ENCODE peak calls at places on chromosomes 1 and 21, in four cellular contexts. One of them, this sample, is unnamed.
A peak's percentile ranks its signal among the peaks of the same experiment; 100 is the strongest.

GRCh38 chr21:45876381-45877159 is 105.0 kb upstream of the COL6A1 start:
- DNase-seq in foreskin fibroblast: peak; percentile 32
- DNase-seq in left lung: peak; percentile 77
- DNase-seq in fibroblast of mammary gland: no peak
- DNase-seq in this sample: no peak

GRCh38 chr1:180157576-180158057 is 2.9 kb downstream of the QSOX1 start:
- DNase-seq in left lung: no peak
- DNase-seq in foreskin fibroblast: no peak
- DNase-seq in fibroblast of mammary gland: no peak
- DNase-seq in this sample: no peak

GRCh38 chr21:39869141-39869818 is 2.0 kb downstream of the PCP4 start:
- DNase-seq in left lung: no peak
- DNase-seq in foreskin fibroblast: no peak
- DNase-seq in fibroblast of mammary gland: no peak
- DNase-seq in this sample: no peak

GRCh38 chr21:20570824-20571232 is 427.4 kb upstream of the NCAM2 start:
- DNase-seq in foreskin fibroblast: no peak
- DNase-seq in left lung: no peak
- DNase-seq in fibroblast of mammary gland: no peak
- DNase-seq in this sample: no peak

GRCh38 chr1:181479137-181479745 is 4.1 kb upstream of the CACNA1E start:
- DNase-seq in foreskin fibroblast: peak; percentile 76
- DNase-seq in left lung: no peak
- DNase-seq in fibroblast of mammary gland: peak; percentile 81
- DNase-seq in this sample: no peak

GRCh38 chr1:182713939-182714338 is 29.6 kb upstream of the RGS8 start:
- DNase-seq in fibroblast of mammary gland: no peak
- DNase-seq in left lung: no peak
- DNase-seq in foreskin fibroblast: no peak
- DNase-seq in this sample: no peak

GRCh38 chr21:16418663-16419062 is 688.9 kb downstream of the USP25 start:
- DNase-seq in fibroblast of mammary gland: no peak
- DNase-seq in left lung: no peak
- DNase-seq in foreskin fibroblast: no peak
- DNase-seq in this sample: no peak

GRCh38 chr1:209618756-209619420 is 33.3 kb downstream of the LAMB3 start:
- DNase-seq in fibroblast of mammary gland: no peak
- DNase-seq in foreskin fibroblast: peak; percentile 48
- DNase-seq in left lung: no peak
- DNase-seq in this sample: no peak

GRCh38 chr1:5748286-5749225 is 243.7 kb downstream of the NPHP4 start:
- DNase-seq in foreskin fibroblast: no peak
- DNase-seq in fibroblast of mammary gland: no peak
- DNase-seq in left lung: peak; percentile 55
- DNase-seq in this sample: no peak

GRCh38 chr1:168467452-168467851 is 76.3 kb downstream of the XCL2 start:
- DNase-seq in left lung: no peak
- DNase-seq in foreskin fibroblast: no peak
- DNase-seq in fibroblast of mammary gland: no peak
- DNase-seq in this sample: no peak

GRCh38 chr1:105865546-105865945 is 1190.9 kb upstream of the PRMT6 start:
- DNase-seq in left lung: no peak
- DNase-seq in foreskin fibroblast: no peak
- DNase-seq in fibroblast of mammary gland: no peak
- DNase-seq in this sample: no peak

GRCh38 chr21:43805275-43805800 is 16.0 kb downstream of the RRP1 start:
- DNase-seq in fibroblast of mammary gland: no peak
- DNase-seq in foreskin fibroblast: no peak
- DNase-seq in left lung: peak; percentile 82
- DNase-seq in this sample: no peak

GRCh38 chr1:97721221-97721620 is 199.6 kb downstream of the DPYD start:
- DNase-seq in left lung: no peak
- DNase-seq in fibroblast of mammary gland: no peak
- DNase-seq in foreskin fibroblast: peak; percentile 10
- DNase-seq in this sample: no peak

GRCh38 chr21:45502006-45502345 is 40.3 kb downstream of the SLC19A1 start:
- DNase-seq in left lung: peak; percentile 67
- DNase-seq in foreskin fibroblast: no peak
- DNase-seq in fibroblast of mammary gland: no peak
- DNase-seq in this sample: peak; percentile 64

GRCh38 chr1:27979151-27979858 is 19.5 kb downstream of the XKR8 start:
- DNase-seq in fibroblast of mammary gland: peak; percentile 81
- DNase-seq in left lung: no peak
- DNase-seq in foreskin fibroblast: peak; percentile 80
- DNase-seq in this sample: no peak

GRCh38 chr21:45029298-45029967 is 44.9 kb upstream of the ADARB1 start:
- DNase-seq in fibroblast of mammary gland: peak; percentile 28
- DNase-seq in foreskin fibroblast: peak; percentile 46
- DNase-seq in left lung: peak; percentile 64
- DNase-seq in this sample: peak; percentile 70

DNA sequence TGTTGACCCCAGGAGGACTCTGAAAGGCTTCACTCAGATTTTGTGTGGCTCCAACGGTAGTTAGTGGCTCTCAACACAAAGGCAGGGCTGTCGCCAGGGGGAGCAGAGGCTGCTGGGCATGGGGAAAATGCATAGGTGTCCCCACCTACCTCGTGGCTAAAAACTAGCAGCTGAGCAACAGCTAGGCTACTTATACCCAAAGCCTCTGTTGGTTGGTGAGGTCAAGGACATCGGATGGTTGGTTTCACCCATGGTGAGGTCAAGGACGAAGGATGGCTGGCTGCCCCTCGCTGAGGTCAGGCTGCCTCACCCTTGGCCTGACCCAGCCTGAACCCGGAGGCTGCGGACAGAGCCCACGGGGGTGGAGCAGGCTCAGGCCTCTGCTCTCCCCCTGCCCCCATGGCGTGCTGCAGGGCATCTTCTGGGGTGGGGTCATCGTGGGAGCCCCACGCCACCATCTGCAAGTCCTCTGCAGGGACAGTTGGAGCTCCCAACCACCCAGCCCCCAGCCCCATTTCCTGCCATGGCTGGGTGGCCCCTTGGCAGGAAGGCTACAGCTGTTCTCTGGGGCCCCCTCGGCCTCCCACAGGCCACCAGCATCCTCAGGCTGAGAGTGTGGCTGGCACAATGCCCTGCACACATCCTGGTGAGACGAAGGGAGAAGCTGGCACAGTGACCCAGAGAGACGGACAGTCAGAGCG is 8.5 kb upstream of the GNB1 start:
- DNase-seq in fibroblast of mammary gland: no peak
- DNase-seq in foreskin fibroblast: no peak
- DNase-seq in left lung: no peak
- DNase-seq in this sample: no peak
- TF ChIP-seq CTCF in fibroblast of mammary gland: no peak
- TF ChIP-seq CTCF in foreskin fibroblast: no peak
- TF ChIP-seq CTCF in left lung: no peak
- TF ChIP-seq CTCF in this sample: no peak

DNA sequence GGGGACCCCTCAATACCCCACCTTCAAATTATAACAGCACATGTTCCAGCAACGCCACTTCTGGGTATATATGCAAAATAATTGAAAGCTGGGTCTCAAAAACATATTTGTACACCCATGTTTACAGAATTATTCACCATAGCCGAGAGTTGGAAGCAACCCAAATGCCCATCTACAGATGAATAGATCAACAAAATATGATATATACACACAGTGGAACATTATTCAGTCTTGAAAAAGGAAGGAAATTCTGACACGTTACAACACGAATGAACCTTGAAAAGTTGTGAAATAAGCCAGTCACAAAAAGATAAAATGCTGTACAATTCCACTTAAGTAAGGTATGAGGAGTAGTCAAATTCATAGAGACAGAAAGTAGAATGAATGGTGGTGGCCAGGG is 5.1 kb downstream of the TMCO4 start:
- DNase-seq in foreskin fibroblast: no peak
- DNase-seq in left lung: no peak
- DNase-seq in fibroblast of mammary gland: no peak
- DNase-seq in this sample: no peak
- TF ChIP-seq CTCF in foreskin fibroblast: no peak
- TF ChIP-seq CTCF in left lung: no peak
- TF ChIP-seq CTCF in fibroblast of mammary gland: no peak
- TF ChIP-seq CTCF in this sample: no peak

DNA sequence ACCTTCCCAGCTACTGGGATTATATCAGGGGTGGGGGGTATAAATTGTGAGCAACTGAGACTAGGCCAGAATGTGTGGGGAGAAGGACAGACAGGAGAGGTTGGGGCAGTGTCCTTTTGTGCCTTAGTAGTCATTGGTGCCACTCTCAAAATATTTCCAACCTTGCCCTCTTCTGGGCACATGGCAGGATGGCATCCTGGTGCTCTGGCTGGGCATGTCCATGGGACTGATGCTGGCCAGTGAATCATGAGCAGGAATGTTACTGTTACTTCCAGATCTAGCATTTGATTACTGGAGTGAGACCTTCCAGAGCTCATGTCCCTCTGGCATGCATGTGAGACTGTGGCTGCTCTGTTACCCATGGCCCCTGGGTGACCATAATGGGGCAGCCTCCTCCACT is 151.2 kb downstream of the MATN1 start:
- DNase-seq in left lung: no peak
- DNase-seq in foreskin fibroblast: no peak
- DNase-seq in fibroblast of mammary gland: no peak
- DNase-seq in this sample: no peak
- TF ChIP-seq CTCF in left lung: no peak
- TF ChIP-seq CTCF in foreskin fibroblast: no peak
- TF ChIP-seq CTCF in fibroblast of mammary gland: no peak
- TF ChIP-seq CTCF in this sample: no peak

DNA sequence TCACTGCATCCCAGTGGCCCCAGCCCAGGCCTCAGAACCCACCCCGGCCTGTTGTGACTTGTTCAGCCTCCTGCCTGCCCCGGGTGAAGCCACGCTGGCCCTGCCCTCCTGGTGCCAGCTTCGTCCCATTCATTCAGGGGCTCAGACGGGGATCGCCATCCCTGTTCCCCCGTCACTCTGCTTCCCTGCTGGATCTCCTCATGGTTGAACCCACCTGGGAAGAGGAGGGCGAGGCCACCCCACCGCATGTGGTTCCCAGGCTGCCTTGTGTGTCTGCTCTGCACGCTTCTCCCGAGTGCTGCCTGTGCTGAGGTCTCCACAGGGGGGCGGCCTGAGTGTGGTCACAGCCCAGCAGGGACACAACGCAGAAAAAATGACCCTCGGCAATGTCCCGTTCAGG is 108.2 kb upstream of the ACTRT2 start:
- DNase-seq in fibroblast of mammary gland: no peak
- DNase-seq in foreskin fibroblast: no peak
- DNase-seq in left lung: no peak
- DNase-seq in this sample: no peak
- TF ChIP-seq CTCF in fibroblast of mammary gland: no peak
- TF ChIP-seq CTCF in foreskin fibroblast: no peak
- TF ChIP-seq CTCF in left lung: no peak
- TF ChIP-seq CTCF in this sample: no peak

DNA sequence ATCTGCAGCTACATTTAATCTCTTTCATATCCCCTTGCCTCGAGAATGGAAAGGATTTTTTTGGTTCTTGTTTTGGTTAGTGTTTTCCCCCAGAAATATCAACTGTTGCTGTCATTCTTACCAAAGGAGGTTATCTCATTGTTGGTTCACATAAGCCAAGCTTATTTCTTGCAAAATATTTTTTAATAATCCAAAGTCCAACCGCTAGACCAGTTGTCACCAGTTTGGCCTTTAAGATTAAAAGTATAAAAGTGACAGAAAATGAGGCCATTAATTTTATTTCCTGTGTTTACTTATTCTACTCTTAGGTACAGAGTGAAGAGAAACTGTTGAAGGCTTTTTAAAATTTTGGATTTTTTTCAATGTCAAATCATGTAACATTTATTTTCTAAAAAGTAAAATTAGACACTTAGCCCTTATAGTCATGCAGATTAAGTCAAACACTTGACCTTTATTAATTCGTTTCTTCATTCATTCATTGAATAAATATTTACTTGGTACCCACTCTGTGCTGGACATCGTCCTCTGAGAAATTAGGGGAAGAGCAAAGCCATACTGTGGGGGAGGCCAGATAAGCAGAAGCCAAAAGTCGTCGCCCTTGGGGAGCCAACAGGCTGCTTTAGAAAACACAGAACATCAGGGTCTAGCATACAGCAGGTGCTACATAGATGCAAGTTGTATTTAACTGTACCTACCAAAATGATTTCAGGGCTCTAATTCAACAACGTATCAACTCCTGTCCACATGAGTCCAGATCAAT is 66.2 kb upstream of the PROX1 start:
- DNase-seq in foreskin fibroblast: no peak
- DNase-seq in fibroblast of mammary gland: no peak
- DNase-seq in left lung: no peak
- DNase-seq in this sample: no peak
- TF ChIP-seq CTCF in foreskin fibroblast: no peak
- TF ChIP-seq CTCF in fibroblast of mammary gland: no peak
- TF ChIP-seq CTCF in left lung: no peak
- TF ChIP-seq CTCF in this sample: no peak

GRCh38 chr1:161367684-161368398 is at the start of gene CFAP126:
- DNase-seq in foreskin fibroblast: peak; percentile 42
- DNase-seq in fibroblast of mammary gland: peak; percentile 82
- DNase-seq in left lung: no peak
- DNase-seq in this sample: no peak
- TF ChIP-seq CTCF in foreskin fibroblast: no peak
- TF ChIP-seq CTCF in fibroblast of mammary gland: peak; percentile 14
- TF ChIP-seq CTCF in left lung: no peak
- TF ChIP-seq CTCF in this sample: peak; percentile 38

GRCh38 chr1:41581216-41582003 is 96.9 kb upstream of the EDN2 start:
- DNase-seq in foreskin fibroblast: no peak
- DNase-seq in fibroblast of mammary gland: no peak
- DNase-seq in left lung: no peak
- DNase-seq in this sample: no peak

GRCh38 chr1:41580520-41581172 is 96.2 kb upstream of the EDN2 start:
- DNase-seq in left lung: no peak
- DNase-seq in fibroblast of mammary gland: no peak
- DNase-seq in foreskin fibroblast: no peak
- DNase-seq in this sample: no peak

GRCh38 chr1:41580021-41580420 is 95.5 kb upstream of the EDN2 start:
- DNase-seq in foreskin fibroblast: no peak
- DNase-seq in left lung: no peak
- DNase-seq in fibroblast of mammary gland: no peak
- DNase-seq in this sample: no peak

GRCh38 chr1:41576620-41577019 is 92.1 kb upstream of the EDN2 start:
- DNase-seq in left lung: no peak
- DNase-seq in foreskin fibroblast: no peak
- DNase-seq in fibroblast of mammary gland: peak; percentile 53
- DNase-seq in this sample: no peak

GRCh38 chr1:41578712-41579335 is 94.3 kb upstream of the EDN2 start:
- DNase-seq in foreskin fibroblast: peak; percentile 37
- DNase-seq in left lung: no peak
- DNase-seq in fibroblast of mammary gland: peak; percentile 33
- DNase-seq in this sample: no peak
- TF ChIP-seq CTCF in foreskin fibroblast: peak; percentile 37
- TF ChIP-seq CTCF in left lung: peak; percentile 35
- TF ChIP-seq CTCF in fibroblast of mammary gland: peak; percentile 54
- TF ChIP-seq CTCF in this sample: peak; percentile 71

GRCh38 chr1:57082711-57083439 is 117.1 kb upstream of the C8B start:
- DNase-seq in foreskin fibroblast: no peak
- DNase-seq in left lung: no peak
- DNase-seq in fibroblast of mammary gland: no peak
- DNase-seq in this sample: no peak

GRCh38 chr1:57079454-57080157 is 113.8 kb upstream of the C8B start:
- DNase-seq in foreskin fibroblast: no peak
- DNase-seq in left lung: no peak
- DNase-seq in fibroblast of mammary gland: peak; percentile 3
- DNase-seq in this sample: no peak
- TF ChIP-seq CTCF in foreskin fibroblast: peak; percentile 16
- TF ChIP-seq CTCF in left lung: no peak
- TF ChIP-seq CTCF in fibroblast of mammary gland: peak; percentile 39
- TF ChIP-seq CTCF in this sample: peak; percentile 62